ENCODE peak calls at places on chromosomes 16 and 17, in five cellular contexts. One of them, this sample, is unnamed.

GRCh38 chr16:35752773-35753558 is 2293.6 kb downstream of the TP53TG3F start:
- DNase-seq in HCT116: no peak
- DNase-seq in HepG2: no peak
- DNase-seq in GM12878: no peak
- DNase-seq in K562: no peak
- DNase-seq in this sample: no peak

GRCh38 chr17:19766421-19767270 is 18.5 kb upstream of the ALDH3A1 start:
- DNase-seq in GM12878: no peak
- DNase-seq in HepG2: peak; percentile 22
- DNase-seq in K562: peak; percentile 69
- DNase-seq in HCT116: peak; percentile 41
- DNase-seq in this sample: peak; percentile 87

GRCh38 chr16:17389392-17389791 is 81.4 kb downstream of the XYLT1 start:
- DNase-seq in K562: no peak
- DNase-seq in GM12878: no peak
- DNase-seq in HCT116: no peak
- DNase-seq in HepG2: no peak
- DNase-seq in this sample: no peak

GRCh38 chr17:17698371-17698770 is 17.1 kb downstream of the RAI1 start:
- DNase-seq in HepG2: no peak
- DNase-seq in HCT116: no peak
- DNase-seq in K562: no peak
- DNase-seq in GM12878: no peak
- DNase-seq in this sample: no peak

GRCh38 chr17:27600471-27600870 is 30.5 kb upstream of the LGALS9 start:
- DNase-seq in K562: no peak
- DNase-seq in GM12878: no peak
- DNase-seq in HepG2: no peak
- DNase-seq in HCT116: no peak
- DNase-seq in this sample: no peak

GRCh38 chr17:20172378-20172775 is 163.2 kb downstream of the SPECC1 start:
- DNase-seq in HCT116: no peak
- DNase-seq in HepG2: no peak
- DNase-seq in K562: no peak
- DNase-seq in GM12878: no peak
- DNase-seq in this sample: no peak

GRCh38 chr17:82613283-82614094 is 34.8 kb downstream of the WDR45B start:
- DNase-seq in K562: no peak
- DNase-seq in HepG2: no peak
- DNase-seq in HCT116: no peak
- DNase-seq in GM12878: no peak
- DNase-seq in this sample: peak; percentile 83

GRCh38 chr16:13997933-13998332 is 73.2 kb upstream of the MRTFB start:
- DNase-seq in GM12878: peak; percentile 76
- DNase-seq in K562: no peak
- DNase-seq in HCT116: no peak
- DNase-seq in HepG2: peak; percentile 48
- DNase-seq in this sample: no peak

GRCh38 chr16:49755716-49756115 is 100.2 kb downstream of the ZNF423 start:
- DNase-seq in HepG2: no peak
- DNase-seq in GM12878: no peak
- DNase-seq in K562: no peak
- DNase-seq in HCT116: no peak
- DNase-seq in this sample: peak; percentile 47

GRCh38 chr16:81996664-81997529 is 14.4 kb downstream of the SDR42E1 start:
- DNase-seq in GM12878: no peak
- DNase-seq in K562: peak; percentile 45
- DNase-seq in HepG2: peak; percentile 52
- DNase-seq in HCT116: peak; percentile 60
- DNase-seq in this sample: no peak

GRCh38 chr17:76417499-76418143 is 33.2 kb downstream of the SPHK1 start:
- DNase-seq in K562: no peak
- DNase-seq in GM12878: no peak
- DNase-seq in HepG2: no peak
- DNase-seq in HCT116: no peak
- DNase-seq in this sample: no peak

GRCh38 chr17:27756467-27757371 is 43.6 kb downstream of the NOS2 start:
- DNase-seq in HepG2: peak; percentile 29
- DNase-seq in K562: peak; percentile 47
- DNase-seq in HCT116: peak; percentile 23
- DNase-seq in GM12878: no peak
- DNase-seq in this sample: peak; percentile 53

GRCh38 chr16:72645526-72645925 is 402.4 kb downstream of the ZFHX3 start:
- DNase-seq in GM12878: no peak
- DNase-seq in HCT116: no peak
- DNase-seq in HepG2: no peak
- DNase-seq in K562: no peak
- DNase-seq in this sample: no peak

GRCh38 chr17:17739388-17740066 is 58.3 kb downstream of the RAI1 start:
- DNase-seq in HCT116: no peak
- DNase-seq in GM12878: no peak
- DNase-seq in HepG2: no peak
- DNase-seq in K562: peak; percentile 77
- DNase-seq in this sample: peak; percentile 78

GRCh38 chr16:17544785-17545184 is 74.0 kb upstream of the XYLT1 start:
- DNase-seq in HepG2: no peak
- DNase-seq in K562: peak; percentile 66
- DNase-seq in GM12878: no peak
- DNase-seq in HCT116: peak; percentile 8
- DNase-seq in this sample: no peak

GRCh38 chr17:41464682-41465081 is 2.5 kb downstream of the KRT32 start:
- DNase-seq in GM12878: no peak
- DNase-seq in HCT116: peak; percentile 79
- DNase-seq in K562: no peak
- DNase-seq in HepG2: no peak
- DNase-seq in this sample: no peak

GRCh38 chr17:75504347-75505151 is 10.8 kb downstream of the CASKIN2 start:
- DNase-seq in K562: peak; percentile 73
- DNase-seq in GM12878: no peak
- DNase-seq in HCT116: no peak
- DNase-seq in HepG2: peak; percentile 51
- DNase-seq in this sample: peak; percentile 86

GRCh38 chr16:11796227-11797165 is 562 bp downstream of the ZC3H7A start:
- DNase-seq in HCT116: no peak
- DNase-seq in K562: peak; percentile 72
- DNase-seq in HepG2: peak; percentile 60
- DNase-seq in GM12878: no peak
- DNase-seq in this sample: peak; percentile 86

GRCh38 chr17:28926786-28927185 is 23.9 kb upstream of the DHRS13 start:
- DNase-seq in HCT116: no peak
- DNase-seq in HepG2: no peak
- DNase-seq in GM12878: no peak
- DNase-seq in K562: no peak
- DNase-seq in this sample: no peak

GRCh38 chr16:80948886-80949502 is 57.7 kb downstream of the CMC2 start:
- DNase-seq in HepG2: peak; percentile 62
- DNase-seq in GM12878: no peak
- DNase-seq in HCT116: peak; percentile 31
- DNase-seq in K562: peak; percentile 67
- DNase-seq in this sample: peak; percentile 44

GRCh38 chr17:14323522-14323981 is 22.7 kb downstream of the HS3ST3B1 start:
- DNase-seq in GM12878: no peak
- DNase-seq in HCT116: no peak
- DNase-seq in HepG2: no peak
- DNase-seq in K562: peak; percentile 21
- DNase-seq in this sample: no peak

GRCh38 chr16:67517661-67518423 is 10.8 kb upstream of the RIPOR1 start:
- DNase-seq in HepG2: no peak
- DNase-seq in K562: no peak
- DNase-seq in HCT116: no peak
- DNase-seq in GM12878: peak; percentile 69
- DNase-seq in this sample: no peak

GRCh38 chr16:86334062-86334461 is 176.3 kb upstream of the FOXF1 start:
- DNase-seq in K562: no peak
- DNase-seq in GM12878: no peak
- DNase-seq in HepG2: no peak
- DNase-seq in HCT116: no peak
- DNase-seq in this sample: no peak

GRCh38 chr16:14401839-14402115 is 228.3 kb downstream of the PARN start:
- DNase-seq in HCT116: no peak
- DNase-seq in HepG2: no peak
- DNase-seq in K562: no peak
- DNase-seq in GM12878: no peak
- DNase-seq in this sample: no peak

GRCh38 chr17:37255434-37255833 is 120.4 kb upstream of the C17orf78 start:
- DNase-seq in HCT116: no peak
- DNase-seq in HepG2: no peak
- DNase-seq in GM12878: no peak
- DNase-seq in K562: no peak
- DNase-seq in this sample: no peak

GRCh38 chr17:37256627-37257026 is 119.2 kb upstream of the C17orf78 start:
- DNase-seq in GM12878: no peak
- DNase-seq in K562: no peak
- DNase-seq in HCT116: no peak
- DNase-seq in HepG2: no peak
- DNase-seq in this sample: no peak

GRCh38 chr17:37261286-37261685 is 114.5 kb upstream of the C17orf78 start:
- DNase-seq in HepG2: no peak
- DNase-seq in K562: no peak
- DNase-seq in HCT116: no peak
- DNase-seq in GM12878: no peak
- DNase-seq in this sample: no peak

DNA sequence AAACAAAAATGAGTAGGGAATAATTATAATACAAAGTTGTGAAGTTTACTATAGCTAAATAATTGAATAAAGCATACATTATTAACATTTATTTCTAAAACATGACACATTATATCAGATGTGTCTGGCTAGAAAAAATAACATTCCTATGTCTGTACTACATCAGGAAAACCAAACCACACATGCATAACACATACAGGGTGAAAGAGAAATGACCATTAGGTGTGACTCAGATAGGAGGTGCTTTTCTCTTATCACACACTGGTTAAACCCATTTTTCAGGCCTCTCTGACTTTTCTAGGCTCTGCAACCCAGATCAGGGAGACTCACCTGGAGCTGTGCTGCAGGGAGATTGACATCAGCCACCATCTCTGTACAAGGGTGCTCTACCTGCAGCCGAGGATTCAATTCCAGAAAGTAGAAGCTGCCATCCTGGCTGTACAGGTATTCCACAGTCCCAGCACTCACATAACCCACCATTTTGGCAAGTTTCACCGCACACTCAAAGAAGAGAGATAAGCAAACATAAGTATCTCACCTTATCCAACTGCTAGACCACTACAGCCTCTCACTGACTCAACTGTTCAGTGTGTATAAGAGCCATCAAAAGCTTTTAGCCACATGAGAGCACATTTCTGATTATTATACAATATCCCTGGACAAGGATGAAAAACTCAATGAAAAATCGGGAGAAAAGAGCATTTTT is 116.6 kb upstream of the C17orf78 start:
- DNase-seq in HepG2: no peak
- DNase-seq in K562: no peak
- DNase-seq in HCT116: no peak
- DNase-seq in GM12878: no peak
- DNase-seq in this sample: no peak
- TF ChIP-seq ZBTB33 in HepG2: no peak
- TF ChIP-seq ZBTB33 in K562: no peak
- TF ChIP-seq ZBTB33 in HCT116: no peak
- TF ChIP-seq ZBTB33 in GM12878: no peak
- TF ChIP-seq ZBTB33 in this sample: no peak

GRCh38 chr16:87600246-87600645 is 2.1 kb upstream of the JPH3 start:
- DNase-seq in HepG2: no peak
- DNase-seq in K562: no peak
- DNase-seq in GM12878: no peak
- DNase-seq in HCT116: no peak
- DNase-seq in this sample: no peak

GRCh38 chr16:87601322-87602004 is 845 bp upstream of the JPH3 start:
- DNase-seq in GM12878: no peak
- DNase-seq in K562: no peak
- DNase-seq in HepG2: no peak
- DNase-seq in HCT116: no peak
- DNase-seq in this sample: peak; percentile 50

GRCh38 chr16:87595712-87596111 is 6.6 kb upstream of the JPH3 start:
- DNase-seq in HepG2: no peak
- DNase-seq in K562: no peak
- DNase-seq in GM12878: no peak
- DNase-seq in HCT116: no peak
- DNase-seq in this sample: no peak

GRCh38 chr16:87597324-87597830 is 4.9 kb upstream of the JPH3 start:
- DNase-seq in GM12878: no peak
- DNase-seq in K562: no peak
- DNase-seq in HCT116: no peak
- DNase-seq in HepG2: no peak
- DNase-seq in this sample: no peak

DNA sequence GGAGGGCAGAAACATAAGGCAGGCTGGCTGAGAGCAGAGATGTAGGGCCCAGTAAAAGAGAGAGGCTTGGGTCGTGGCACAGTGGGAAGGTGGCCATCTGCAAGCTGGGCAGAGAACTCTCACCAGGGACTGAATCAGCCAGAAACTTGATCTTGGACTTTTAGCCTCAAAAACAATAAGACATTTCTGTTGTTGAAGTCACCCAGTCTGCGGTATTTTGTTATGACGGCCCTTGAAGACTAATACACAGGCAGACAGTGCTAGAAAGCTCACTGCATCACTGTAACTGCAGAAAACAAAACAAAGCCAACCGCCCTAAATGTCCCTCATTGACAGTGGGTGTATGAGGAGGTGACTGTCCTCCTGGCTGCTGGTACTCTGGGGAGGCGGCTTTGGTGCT is 3.9 kb upstream of the JPH3 start:
- DNase-seq in HCT116: no peak
- DNase-seq in HepG2: no peak
- DNase-seq in K562: no peak
- DNase-seq in GM12878: no peak
- DNase-seq in this sample: no peak
- TF ChIP-seq YY1 in HCT116: no peak
- TF ChIP-seq YY1 in HepG2: no peak
- TF ChIP-seq YY1 in K562: no peak
- TF ChIP-seq YY1 in GM12878: no peak
- TF ChIP-seq YY1 in this sample: no peak

DNA sequence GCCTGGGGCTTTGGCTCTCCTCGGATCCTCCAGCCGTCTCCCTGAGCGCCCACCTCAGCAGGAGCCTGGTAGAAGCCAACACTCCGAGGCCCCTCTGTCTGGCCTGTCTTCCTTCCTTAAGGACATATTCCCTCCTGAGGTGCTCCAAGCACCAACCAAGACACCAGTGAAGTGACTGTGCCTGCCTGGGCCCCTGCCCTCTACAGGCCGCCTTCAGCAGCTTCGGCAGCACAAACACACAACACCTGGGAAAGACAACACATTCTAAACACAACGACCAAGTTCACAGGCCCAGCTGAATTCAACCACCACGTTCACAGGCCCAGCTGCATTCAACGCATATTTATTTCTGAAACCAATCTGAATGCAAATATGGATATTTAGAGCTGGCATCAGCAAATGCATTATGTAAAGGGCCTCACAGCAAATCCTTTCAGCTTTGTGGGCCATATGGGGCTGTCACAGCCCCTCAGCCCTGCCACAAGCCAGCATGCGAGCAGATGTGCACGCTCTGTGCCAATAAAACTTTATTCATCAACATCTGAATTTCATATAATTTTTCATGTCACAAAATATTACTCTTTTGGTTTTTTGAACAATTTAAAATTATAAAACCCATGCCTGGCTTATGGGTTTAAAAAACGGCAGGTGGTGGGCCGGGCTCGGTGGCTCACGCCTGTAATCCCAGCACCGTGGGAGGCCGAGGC is 12.2 kb downstream of the GALNS start:
- DNase-seq in HepG2: no peak
- DNase-seq in K562: no peak
- DNase-seq in GM12878: no peak
- DNase-seq in HCT116: no peak
- DNase-seq in this sample: no peak
- TF ChIP-seq ZBTB33 in HepG2: no peak
- TF ChIP-seq ZBTB33 in K562: no peak
- TF ChIP-seq ZBTB33 in GM12878: no peak
- TF ChIP-seq ZBTB33 in HCT116: no peak
- TF ChIP-seq ZBTB33 in this sample: no peak

GRCh38 chr16:88886915-88887521 is 20.6 kb upstream of the PABPN1L start:
- DNase-seq in GM12878: no peak
- DNase-seq in K562: no peak
- DNase-seq in HCT116: no peak
- DNase-seq in HepG2: no peak
- DNase-seq in this sample: no peak
- TF ChIP-seq YY1 in GM12878: no peak
- TF ChIP-seq YY1 in K562: no peak
- TF ChIP-seq YY1 in HCT116: no peak
- TF ChIP-seq YY1 in HepG2: no peak
- TF ChIP-seq YY1 in this sample: no peak